ENCODE peak calls at places on chromosomes 7 and 10, in ten cellular contexts. One of them, this sample, is unnamed.

GRCh38 chr7:7264306-7265040 is 82.1 kb downstream of the C1GALT1 start:
- DNase-seq in left cardiac atrium: no peak
- DNase-seq in A549: no peak
- DNase-seq in effector CD4-positive, alpha-beta T cell: no peak
- DNase-seq in posterior vena cava: no peak
- DNase-seq in AG04450: no peak
- DNase-seq in AG08396: no peak
- DNase-seq in SHP77 treated with DMSO at 0.1 percent for 48 hours: no peak
- DNase-seq in HEK293T: no peak
- DNase-seq in foreskin fibroblast: no peak
- DNase-seq in this sample: no peak

GRCh38 chr7:14805105-14805719 is 97.3 kb downstream of the DGKB start:
- DNase-seq in left cardiac atrium: no peak
- DNase-seq in A549: no peak
- DNase-seq in effector CD4-positive, alpha-beta T cell: no peak
- DNase-seq in posterior vena cava: no peak
- DNase-seq in AG04450: no peak
- DNase-seq in AG08396: no peak
- DNase-seq in SHP77 treated with DMSO at 0.1 percent for 48 hours: no peak
- DNase-seq in HEK293T: no peak
- DNase-seq in foreskin fibroblast: no peak
- DNase-seq in this sample: no peak

GRCh38 chr10:101611506-101611905 is 23.4 kb downstream of the DPCD start:
- DNase-seq in left cardiac atrium: no peak
- DNase-seq in A549: no peak
- DNase-seq in effector CD4-positive, alpha-beta T cell: no peak
- DNase-seq in posterior vena cava: no peak
- DNase-seq in AG04450: no peak
- DNase-seq in AG08396: no peak
- DNase-seq in SHP77 treated with DMSO at 0.1 percent for 48 hours: no peak
- DNase-seq in HEK293T: no peak
- DNase-seq in foreskin fibroblast: peak; percentile 69
- DNase-seq in this sample: no peak

GRCh38 chr7:45663167-45663921 is 89.2 kb downstream of the ADCY1 start:
- DNase-seq in left cardiac atrium: no peak
- DNase-seq in A549: peak; percentile 7
- DNase-seq in effector CD4-positive, alpha-beta T cell: no peak
- DNase-seq in posterior vena cava: no peak
- DNase-seq in AG04450: no peak
- DNase-seq in AG08396: peak; percentile 54
- DNase-seq in SHP77 treated with DMSO at 0.1 percent for 48 hours: no peak
- DNase-seq in HEK293T: peak; percentile 18
- DNase-seq in foreskin fibroblast: peak; percentile 54
- DNase-seq in this sample: peak; percentile 58

GRCh38 chr7:81871606-81872265 is 101.9 kb upstream of the HGF start:
- DNase-seq in left cardiac atrium: no peak
- DNase-seq in A549: no peak
- DNase-seq in effector CD4-positive, alpha-beta T cell: no peak
- DNase-seq in posterior vena cava: no peak
- DNase-seq in AG04450: no peak
- DNase-seq in AG08396: no peak
- DNase-seq in SHP77 treated with DMSO at 0.1 percent for 48 hours: no peak
- DNase-seq in HEK293T: no peak
- DNase-seq in foreskin fibroblast: peak; percentile 75
- DNase-seq in this sample: no peak

GRCh38 chr7:25950488-25951413 is 201.2 kb upstream of the NFE2L3 start:
- DNase-seq in left cardiac atrium: peak; percentile 91
- DNase-seq in A549: peak; percentile 37
- DNase-seq in effector CD4-positive, alpha-beta T cell: peak; percentile 86
- DNase-seq in posterior vena cava: peak; percentile 97
- DNase-seq in AG04450: no peak
- DNase-seq in AG08396: peak; percentile 86
- DNase-seq in SHP77 treated with DMSO at 0.1 percent for 48 hours: peak; percentile 91
- DNase-seq in HEK293T: peak; percentile 92
- DNase-seq in foreskin fibroblast: peak; percentile 78
- DNase-seq in this sample: peak; percentile 93

GRCh38 chr10:5297466-5297865 is 67.3 kb upstream of the UCN3 start:
- DNase-seq in left cardiac atrium: peak; percentile 67
- DNase-seq in A549: no peak
- DNase-seq in effector CD4-positive, alpha-beta T cell: no peak
- DNase-seq in posterior vena cava: peak; percentile 81
- DNase-seq in AG04450: no peak
- DNase-seq in AG08396: no peak
- DNase-seq in SHP77 treated with DMSO at 0.1 percent for 48 hours: no peak
- DNase-seq in HEK293T: no peak
- DNase-seq in foreskin fibroblast: peak; percentile 76
- DNase-seq in this sample: no peak

GRCh38 chr7:109663806-109664205 is 1094.1 kb downstream of the DNAJB9 start:
- DNase-seq in left cardiac atrium: no peak
- DNase-seq in A549: no peak
- DNase-seq in effector CD4-positive, alpha-beta T cell: no peak
- DNase-seq in posterior vena cava: no peak
- DNase-seq in AG04450: no peak
- DNase-seq in AG08396: no peak
- DNase-seq in SHP77 treated with DMSO at 0.1 percent for 48 hours: no peak
- DNase-seq in HEK293T: no peak
- DNase-seq in foreskin fibroblast: no peak
- DNase-seq in this sample: no peak

GRCh38 chr7:73706122-73707044 is 13.1 kb downstream of the STX1A start:
- DNase-seq in left cardiac atrium: no peak
- DNase-seq in A549: peak; percentile 91
- DNase-seq in effector CD4-positive, alpha-beta T cell: no peak
- DNase-seq in posterior vena cava: no peak
- DNase-seq in AG04450: no peak
- DNase-seq in AG08396: no peak
- DNase-seq in SHP77 treated with DMSO at 0.1 percent for 48 hours: no peak
- DNase-seq in HEK293T: no peak
- DNase-seq in foreskin fibroblast: no peak
- DNase-seq in this sample: no peak

GRCh38 chr10:19917756-19918478 is 101.7 kb downstream of the PLXDC2 start:
- DNase-seq in left cardiac atrium: no peak
- DNase-seq in A549: no peak
- DNase-seq in effector CD4-positive, alpha-beta T cell: no peak
- DNase-seq in posterior vena cava: no peak
- DNase-seq in AG04450: no peak
- DNase-seq in AG08396: no peak
- DNase-seq in SHP77 treated with DMSO at 0.1 percent for 48 hours: no peak
- DNase-seq in HEK293T: no peak
- DNase-seq in foreskin fibroblast: no peak
- DNase-seq in this sample: no peak

GRCh38 chr7:47313564-47313963 is 268.3 kb downstream of the TNS3 start:
- DNase-seq in left cardiac atrium: no peak
- DNase-seq in A549: no peak
- DNase-seq in effector CD4-positive, alpha-beta T cell: no peak
- DNase-seq in posterior vena cava: no peak
- DNase-seq in AG04450: no peak
- DNase-seq in AG08396: no peak
- DNase-seq in SHP77 treated with DMSO at 0.1 percent for 48 hours: no peak
- DNase-seq in HEK293T: no peak
- DNase-seq in foreskin fibroblast: no peak
- DNase-seq in this sample: no peak

This sample was measured in endothelial cell.